ENCODE peak calls at places on chromosomes 16 and 17, in five cellular contexts. E, R, M, N and Z are unnamed samples.
A peak's percentile ranks its signal among the peaks of the same experiment; 100 is the strongest.

GRCh38 chr17:80704894-80705293 is 160.3 kb downstream of the RPTOR start:
- DNase-seq in R (no peak), N (no peak), E (no peak), M (no peak), Z (no peak)

GRCh38 chr16:76583995-76584394 is 306.8 kb downstream of the CNTNAP4 start:
- DNase-seq in N (no peak), M (no peak), E (no peak), R (no peak), Z (no peak)

GRCh38 chr17:75908201-75908600 is 3.5 kb upstream of the MRPL38 start:
- DNase-seq in E (no peak), M (no peak), N (no peak), R (no peak), Z (no peak)

GRCh38 chr17:77396610-77397009 is 255.8 kb downstream of the SEC14L1 start:
- DNase-seq in M (no peak), R (no peak), E (no peak), N (no peak), Z (no peak)

GRCh38 chr16:23072084-23072599 is 77.1 kb downstream of the USP31 start:
- DNase-seq in N (no peak), E (no peak), R (no peak), M (peak; percentile 86), Z (no peak)

GRCh38 chr16:16163571-16163970 is 59.7 kb downstream of the ABCC6 start:
- DNase-seq in E (no peak), R (no peak), M (no peak), N (no peak), Z (no peak)

GRCh38 chr16:87824991-87825841 is 44.1 kb downstream of the SLC7A5 start:
- DNase-seq in E (no peak), N (no peak), R (no peak), M (peak; percentile 25), Z (no peak)

GRCh38 chr16:82176204-82176603 is 6.2 kb upstream of the MPHOSPH6 start:
- DNase-seq in E (no peak), R (no peak), N (no peak), M (no peak), Z (no peak)

GRCh38 chr17:39014044-39014794 is 47.0 kb upstream of the FBXO47 start:
- DNase-seq in M (no peak), N (no peak), E (no peak), R (no peak), Z (no peak)

GRCh38 chr17:75240394-75241142 is 20.8 kb downstream of the GGA3 start:
- DNase-seq in M (peak; percentile 58), E (no peak), R (peak; percentile 57), N (peak; percentile 88), Z (no peak)

GRCh38 chr17:66451188-66452149 is 149.1 kb downstream of the PRKCA start:
- DNase-seq in R (peak; percentile 17), E (no peak), N (peak; percentile 63), M (no peak), Z (no peak)

GRCh38 chr17:72118588-72119279 is 2.1 kb upstream of the SOX9 start:
- DNase-seq in N (peak; percentile 84), M (peak; percentile 70), R (peak; percentile 79), E (peak; percentile 60), Z (no peak)

GRCh38 chr16:85697441-85697840 is 8.7 kb upstream of the GINS2 start:
- DNase-seq in N (no peak), R (no peak), E (no peak), M (no peak), Z (no peak)

GRCh38 chr17:75518201-75518600 is 1.9 kb downstream of the TSEN54 start:
- DNase-seq in E (peak; percentile 71), M (no peak), N (no peak), R (no peak), Z (peak; percentile 44)

GRCh38 chr17:35555695-35556094 is 4.9 kb downstream of the SLFN14 start:
- DNase-seq in N (no peak), E (peak; percentile 15), M (no peak), R (no peak), Z (no peak)

GRCh38 chr17:5584971-5585794 is 874 bp upstream of the NLRP1 start:
- DNase-seq in N (no peak), E (no peak), M (no peak), R (no peak), Z (no peak)

GRCh38 chr16:53745126-53745525 is 41.2 kb downstream of the FTO start:
- DNase-seq in E (no peak), M (no peak), R (no peak), N (no peak), Z (no peak)

GRCh38 chr17:28345420-28346198 is 10.0 kb downstream of the TNFAIP1 start:
- DNase-seq in M (no peak), N (no peak), E (no peak), R (no peak), Z (no peak)

GRCh38 chr16:50591800-50592771 is 43.9 kb downstream of the NKD1 start:
- DNase-seq in N (no peak), R (no peak), M (peak; percentile 71), E (no peak), Z (no peak)

GRCh38 chr16:33877-34707 is 19.3 kb downstream of the POLR3K start:
- DNase-seq in M (no peak), E (no peak), N (no peak), R (no peak), Z (no peak)

GRCh38 chr17:56203430-56203829 is 50.2 kb downstream of the ANKFN1 start:
- DNase-seq in M (no peak), E (no peak), N (no peak), R (no peak), Z (peak; percentile 15)

GRCh38 chr16:85279874-85280545 is 167.7 kb upstream of the CIBAR2 start:
- DNase-seq in R (no peak), M (peak; percentile 75), N (no peak), E (no peak), Z (no peak)

GRCh38 chr16:12903325-12904040 is 2.1 kb downstream of the SHISA9 start:
- DNase-seq in E (no peak), M (no peak), N (peak; percentile 79), R (peak; percentile 56), Z (no peak)

GRCh38 chr16:23424292-23424958 is 28.6 kb downstream of the COG7 start:
- DNase-seq in M (no peak), E (no peak), R (no peak), N (no peak), Z (no peak)

GRCh38 chr16:29815032-29815721 is 775 bp upstream of the PAGR1 start:
- DNase-seq in M (peak; percentile 72), N (peak; percentile 55), E (no peak), R (peak; percentile 36), Z (no peak)

GRCh38 chr17:5234645-5235576 is at the start of gene SCIMP:
- DNase-seq in N (no peak), E (peak; percentile 58), M (no peak), R (no peak), Z (no peak)

GRCh38 chr16:67199808-67200198 is 872 bp downstream of the ELMO3 start:
- DNase-seq in R (no peak), N (peak; percentile 61), M (no peak), E (no peak), Z (no peak)

GRCh38 chr17:17435323-17435722 is 41.5 kb upstream of the MED9 start:
- DNase-seq in R (peak; percentile 22), M (no peak), N (no peak), E (no peak), Z (no peak)

GRCh38 chr17:51191895-51192294 is 25.7 kb downstream of the NME2 start:
- DNase-seq in M (no peak), R (no peak), N (no peak), E (no peak), Z (no peak)

GRCh38 chr16:3173892-3174617 is 13.9 kb upstream of the OR1F1 start:
- DNase-seq in N (peak; percentile 87), R (peak; percentile 74), M (no peak), E (peak; percentile 65), Z (no peak)

GRCh38 chr17:8846768-8847211 is 20.7 kb downstream of the PIK3R6 start:
- DNase-seq in N (peak; percentile 55), R (no peak), E (no peak), M (no peak), Z (no peak)

GRCh38 chr16:86740817-86741799 is 162.8 kb downstream of the FOXL1 start:
- DNase-seq in N (peak; percentile 41), E (no peak), R (peak; percentile 82), M (peak; percentile 66), Z (no peak)

GRCh38 chr17:1029196-1029911 is 32.4 kb downstream of the TIMM22 start:
- DNase-seq in N (no peak), E (no peak), R (no peak), M (no peak), Z (no peak)

GRCh38 chr17:55547027-55547670 is 35.9 kb upstream of the SMIM36 start:
- DNase-seq in E (no peak), R (no peak), N (no peak), M (no peak), Z (no peak)

DNA sequence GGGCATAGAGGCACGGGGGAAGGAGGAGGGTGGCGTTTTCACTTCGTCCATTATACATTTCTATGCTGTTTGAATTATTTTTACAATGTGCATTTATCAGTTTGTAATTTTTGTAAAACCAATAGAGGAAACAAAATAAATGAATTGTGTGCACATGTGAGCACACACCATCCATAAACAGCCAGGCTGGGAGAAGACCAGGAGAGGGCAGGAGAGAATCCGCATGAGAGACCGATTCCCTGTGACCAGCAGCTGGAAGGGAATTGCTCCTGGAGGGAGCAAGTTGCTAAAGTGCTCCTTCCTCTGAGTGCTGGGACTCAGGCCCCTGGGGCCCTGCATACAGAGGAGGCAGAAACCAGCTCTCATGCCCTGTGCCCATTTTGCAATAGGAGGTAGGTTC is 126.0 kb downstream of the ABCC12 start:
- DNase-seq in R (no peak), N (no peak), M (no peak), E (no peak), Z (no peak)
- TF ChIP-seq CTCF in R (no peak), N (no peak), M (no peak), E (no peak), Z (no peak)

DNA sequence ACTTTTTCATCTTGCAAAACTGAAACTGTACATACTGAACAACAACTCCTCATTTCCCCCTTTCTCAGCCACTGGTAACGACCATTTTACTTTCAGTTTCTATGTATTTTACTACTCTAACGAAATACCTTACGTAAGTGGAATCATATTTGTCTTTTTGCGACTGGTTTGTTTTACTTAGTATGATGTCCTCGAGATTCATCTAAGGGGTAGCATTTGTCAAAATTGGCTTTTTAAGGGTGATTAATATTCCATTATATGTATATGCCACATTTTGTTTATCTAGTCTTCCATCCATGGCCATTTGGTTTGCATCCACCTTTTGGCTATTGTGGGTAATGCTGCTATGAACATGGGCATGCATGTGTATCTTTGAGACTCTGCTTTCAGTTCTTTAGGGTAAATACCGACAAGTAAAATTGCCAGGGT is 10.4 kb downstream of the KPNB1 start:
- DNase-seq in R (no peak), M (no peak), N (no peak), E (peak; percentile 35), Z (peak; percentile 62)
- TF ChIP-seq CTCF in R (no peak), M (no peak), N (no peak), E (no peak), Z (peak; percentile 5)

GRCh38 chr17:29585080-29585751 is 4.2 kb downstream of the GIT1 start:
- DNase-seq in M (peak; percentile 53), N (no peak), E (peak; percentile 61), R (peak; percentile 8), Z (no peak)
- TF ChIP-seq CTCF in M (no peak), N (peak; percentile 38), E (peak; percentile 30), R (no peak), Z (peak; percentile 61)

GRCh38 chr16:88844412-88845118 is 12.2 kb downstream of the GALNS start:
- DNase-seq in E (no peak), M (no peak), R (no peak), N (peak; percentile 17), Z (no peak)
- TF ChIP-seq CTCF in E (no peak), M (no peak), R (peak; percentile 18), N (peak; percentile 30), Z (peak; percentile 19)